ENCODE peak calls at places on chromosomes 12 and 14, in ten cellular contexts. A is uterus, U is mammary epithelial cell, H is SK-N-SH, X is endothelial cell of umbilical vein, S is brain microvascular endothelial cell, R is tibial nerve, I is lower lobe of right lung, L is fibroblast of pulmonary artery, F is AG09309. B is an unnamed sample.

GRCh38 chr14:37167151-37168047 is 5.0 kb downstream of the SLC25A21 start:
- DNase-seq in H (no peak), U (no peak), F (no peak), S (no peak), I (no peak), X (no peak), A (no peak), R (no peak), L (no peak), B (no peak)

GRCh38 chr14:96629558-96630222 is 127.5 kb downstream of the PAPOLA start:
- DNase-seq in L (no peak), X (no peak), F (no peak), A (peak; percentile 2), S (no peak), I (no peak), U (no peak), R (no peak), H (peak; percentile 3), B (no peak)

GRCh38 chr14:103007555-103007954 is 49.8 kb downstream of the CDC42BPB start:
- DNase-seq in A (no peak), I (no peak), X (peak; percentile 81), F (no peak), H (no peak), S (no peak), R (no peak), L (no peak), U (no peak), B (no peak)

GRCh38 chr14:79278798-79279644 is 932.3 kb downstream of the DIO2 start:
- DNase-seq in F (peak; percentile 70), A (peak; percentile 76), H (peak; percentile 82), I (peak; percentile 88), L (peak; percentile 87), R (peak; percentile 30), S (peak; percentile 88), U (peak; percentile 90), X (peak; percentile 83), B (peak; percentile 59)

GRCh38 chr14:99552021-99552553 is 51.9 kb downstream of the CCDC85C start:
- DNase-seq in U (no peak), I (no peak), H (no peak), F (no peak), A (no peak), R (no peak), S (no peak), X (no peak), L (no peak), B (no peak)

GRCh38 chr12:4449862-4450222 is 4.2 kb upstream of the FGF6 start:
- DNase-seq in I (no peak), L (no peak), R (no peak), X (no peak), U (peak; percentile 25), S (no peak), H (no peak), A (no peak), F (no peak), B (no peak)

GRCh38 chr14:56552615-56553014 is 27.0 kb upstream of the TMEM260 start:
- DNase-seq in U (no peak), X (no peak), F (no peak), R (no peak), H (no peak), A (no peak), I (no peak), L (no peak), S (no peak), B (no peak)

GRCh38 chr12:115261691-115262398 is 577.9 kb upstream of the TBX3 start:
- DNase-seq in F (no peak), I (no peak), X (no peak), H (no peak), S (no peak), A (no peak), R (no peak), L (peak; percentile 14), U (no peak), B (peak; percentile 21)

GRCh38 chr12:60872850-60873713 is 1277.3 kb downstream of the SLC16A7 start:
- DNase-seq in U (no peak), I (no peak), R (no peak), H (no peak), L (no peak), S (no peak), F (no peak), A (no peak), X (no peak), B (no peak)

GRCh38 chr14:34090451-34090850 is 139.6 kb upstream of the EGLN3 start:
- DNase-seq in A (no peak), L (no peak), S (no peak), F (no peak), X (no peak), H (no peak), I (no peak), R (no peak), U (no peak), B (no peak)

GRCh38 chr12:95582230-95583058 is 31.2 kb upstream of the USP44 start:
- DNase-seq in F (no peak), X (peak; percentile 86), S (peak; percentile 18), R (no peak), I (no peak), A (no peak), L (peak; percentile 60), H (peak; percentile 43), U (peak; percentile 23), B (peak; percentile 80)

GRCh38 chr14:58107947-58108552 is 44.0 kb downstream of the ARMH4 start:
- DNase-seq in H (peak; percentile 51), U (peak; percentile 32), L (peak; percentile 86), S (peak; percentile 40), R (no peak), A (peak; percentile 34), I (no peak), X (peak; percentile 67), F (peak; percentile 40), B (peak; percentile 87)

GRCh38 chr12:89117448-89118034 is 234.8 kb downstream of the DUSP6 start:
- DNase-seq in R (no peak), H (no peak), L (peak; percentile 8), U (peak; percentile 93), I (peak; percentile 38), S (no peak), A (no peak), X (peak; percentile 68), F (no peak), B (no peak)

GRCh38 chr12:103851127-103851526 is 10.1 kb upstream of the NT5DC3 start:
- DNase-seq in S (no peak), L (peak; percentile 27), I (no peak), H (no peak), X (no peak), A (no peak), U (peak; percentile 67), R (no peak), F (no peak), B (peak; percentile 35)

GRCh38 chr12:23221066-23221465 is 596.1 kb downstream of the ETNK1 start:
- DNase-seq in U (peak; percentile 5), F (no peak), L (no peak), A (no peak), X (no peak), I (no peak), H (peak; percentile 9), S (no peak), R (no peak), B (no peak)

GRCh38 chr12:27331299-27331926 is 1.2 kb upstream of the BMAL2 start:
- DNase-seq in L (peak; percentile 96), H (no peak), X (peak; percentile 93), A (no peak), U (peak; percentile 99), R (no peak), I (no peak), F (peak; percentile 86), S (peak; percentile 89), B (peak; percentile 92)

GRCh38 chr12:27332407-27333310 is at the start of gene BMAL2:
- DNase-seq in I (peak; percentile 52), U (peak; percentile 40), A (peak; percentile 27), H (peak; percentile 87), R (no peak), L (peak; percentile 42), S (peak; percentile 25), X (peak; percentile 58), F (no peak), B (peak; percentile 32)

GRCh38 chr12:27333311-27334009 is 824 bp downstream of the BMAL2 start:
- DNase-seq in I (peak; percentile 72), F (no peak), H (peak; percentile 76), X (peak; percentile 30), L (no peak), R (no peak), U (peak; percentile 68), A (no peak), S (no peak), B (peak; percentile 16)

GRCh38 chr12:27330846-27331245 is 1.8 kb upstream of the BMAL2 start:
- DNase-seq in R (no peak), S (no peak), A (no peak), L (peak; percentile 31), X (no peak), F (no peak), H (no peak), U (no peak), I (no peak), B (peak; percentile 47)

GRCh38 chr12:27331927-27332324 is 710 bp upstream of the BMAL2 start:
- DNase-seq in S (no peak), X (peak; percentile 44), I (no peak), H (no peak), F (no peak), L (no peak), U (peak; percentile 42), R (no peak), A (no peak), B (peak; percentile 25)
- H3K4me3 ChIP-seq in S (peak overlapping the region; percentile 71), X (no peak overlapping the region), I (peak overlapping the region; percentile 78), H (no peak overlapping the region), F (peak overlapping the region; percentile 3), L (peak overlapping the region; percentile 67), U (peak overlapping the region; percentile 66), R (no peak overlapping the region), A (no peak overlapping the region), B (peak overlapping the region; percentile 80)

GRCh38 chr12:54028324-54029201 is at the start of gene HOXC6:
- DNase-seq in R (no peak), I (no peak), F (no peak), X (peak; percentile 15), H (peak; percentile 90), S (no peak), U (no peak), A (no peak), L (no peak), B (peak; percentile 43)
- TF ChIP-seq CTCF in R (no peak), I (no peak), F (no peak), X (no peak), H (no peak), S (no peak), U (no peak), A (no peak), L (no peak), B (no peak)

DNA sequence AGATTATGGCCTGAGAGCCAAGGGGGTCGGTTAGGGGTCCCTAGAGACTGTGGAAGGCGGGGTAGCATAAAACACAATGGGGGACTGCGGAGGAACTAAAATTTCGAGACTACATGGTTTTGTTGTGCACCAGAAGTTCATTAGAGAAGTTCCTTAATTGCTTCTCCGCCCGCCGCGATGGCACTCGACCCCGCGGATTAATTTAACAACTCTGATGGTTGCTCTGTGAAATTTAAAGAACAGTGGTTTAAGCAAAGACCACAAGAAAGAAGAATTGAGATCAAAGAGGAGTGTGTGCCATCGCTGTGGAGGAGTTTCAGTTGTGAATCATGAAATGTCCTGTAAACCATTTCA is 1.4 kb upstream of the CCDC88C start:
- DNase-seq in A (no peak), R (no peak), L (no peak), U (no peak), X (no peak), S (no peak), H (no peak), F (no peak), I (no peak), B (no peak)
- H3K4me3 ChIP-seq in A (peak overlapping the region; percentile 15), R (no peak overlapping the region), L (no peak overlapping the region), U (no peak overlapping the region), X (no peak overlapping the region), S (no peak overlapping the region), H (no peak overlapping the region), F (peak overlapping the region; percentile 29), I (peak overlapping the region; percentile 79), B (no peak overlapping the region)

GRCh38 chr12:106723416-106723815 is 51.1 kb upstream of the RIC8B start:
- DNase-seq in H (no peak), L (no peak), S (no peak), A (no peak), F (no peak), I (no peak), R (no peak), X (no peak), U (no peak), B (no peak)
- TF ChIP-seq CTCF in H (no peak), L (no peak), S (no peak), A (no peak), F (no peak), I (no peak), R (no peak), X (no peak), U (no peak), B (no peak)

B was measured in fibroblast of the aortic adventitia.